ENCODE peak calls at places on chromosomes 5 and 9, in six cellular contexts. A, M, J, H, E and X are unnamed samples.
A peak's percentile ranks its signal among the peaks of the same experiment; 100 is the strongest.

GRCh38 chr5:52777186-52777585 is 10.5 kb upstream of the ITGA1 start:
- DNase-seq in A (no peak), M (no peak), J (no peak), H (no peak), E (no peak), X (no peak)

GRCh38 chr9:98998441-98999151 is 54.9 kb downstream of the COL15A1 start:
- DNase-seq in A (peak; percentile 72), M (no peak), J (peak; percentile 82), H (no peak), E (peak; percentile 68), X (peak; percentile 47)

GRCh38 chr5:59065551-59065950 is 482.7 kb downstream of the RAB3C start:
- DNase-seq in A (no peak), M (no peak), J (no peak), H (no peak), E (no peak), X (no peak)

GRCh38 chr9:35538361-35539234 is 48.7 kb downstream of the RUSC2 start:
- DNase-seq in A (peak; percentile 82), M (no peak), J (no peak), H (no peak), E (peak; percentile 50), X (no peak)

GRCh38 chr9:136854113-136854841 is 2.1 kb downstream of the MAMDC4 start:
- DNase-seq in A (no peak), M (no peak), J (no peak), H (no peak), E (no peak), X (no peak)

GRCh38 chr9:98080346-98080745 is 23.8 kb downstream of the NANS start:
- DNase-seq in A (no peak), M (no peak), J (no peak), H (no peak), E (no peak), X (no peak)

GRCh38 chr9:83669067-83669466 is 38.7 kb downstream of the UBQLN1 start:
- DNase-seq in A (no peak), M (no peak), J (no peak), H (no peak), E (no peak), X (no peak)

GRCh38 chr9:34252670-34253459 is 74.0 kb downstream of the UBAP1 start:
- DNase-seq in A (peak; percentile 67), M (no peak), J (peak; percentile 66), H (no peak), E (peak; percentile 61), X (peak; percentile 61)

GRCh38 chr9:133008824-133009223 is 22.0 kb upstream of the GTF3C5 start:
- DNase-seq in A (no peak), M (no peak), J (peak; percentile 84), H (no peak), E (no peak), X (no peak)

GRCh38 chr9:744790-745456 is 96.6 kb upstream of the DMRT1 start:
- DNase-seq in A (no peak), M (no peak), J (no peak), H (peak; percentile 42), E (peak; percentile 53), X (no peak)

GRCh38 chr5:8845316-8845715 is 700.6 kb downstream of the SEMA5A start:
- DNase-seq in A (no peak), M (no peak), J (no peak), H (no peak), E (no peak), X (no peak)

GRCh38 chr9:73074176-73074708 is 77.4 kb upstream of the ANXA1 start:
- DNase-seq in A (no peak), M (no peak), J (no peak), H (no peak), E (no peak), X (no peak)

GRCh38 chr5:21685536-21685935 is 1167.6 kb downstream of the CDH12 start:
- DNase-seq in A (no peak), M (no peak), J (no peak), H (no peak), E (no peak), X (no peak)

GRCh38 chr5:178672635-178673034 is 45.8 kb upstream of the CLK4 start:
- DNase-seq in A (no peak), M (no peak), J (no peak), H (no peak), E (no peak), X (no peak)

GRCh38 chr5:59158165-59158564 is 575.3 kb downstream of the RAB3C start:
- DNase-seq in A (no peak), M (no peak), J (no peak), H (no peak), E (no peak), X (no peak)

GRCh38 chr5:172188893-172189692 is 1.1 kb upstream of the STK10 start:
- DNase-seq in A (no peak), M (no peak), J (no peak), H (no peak), E (no peak), X (no peak)

GRCh38 chr5:180176191-180176590 is 32.8 kb downstream of the RASGEF1C start:
- DNase-seq in A (no peak), M (no peak), J (no peak), H (no peak), E (no peak), X (no peak)

GRCh38 chr9:33143241-33143642 is 23.9 kb downstream of the B4GALT1 start:
- DNase-seq in A (no peak), M (no peak), J (no peak), H (no peak), E (no peak), X (no peak)

GRCh38 chr9:129617167-129617566 is 3.7 kb downstream of the C9orf50 start:
- DNase-seq in A (no peak), M (no peak), J (peak; percentile 19), H (no peak), E (no peak), X (no peak)

GRCh38 chr5:93035194-93035593 is 545.8 kb downstream of the NR2F1-AS1 start:
- DNase-seq in A (no peak), M (no peak), J (no peak), H (no peak), E (no peak), X (no peak)

GRCh38 chr5:125376059-125376641 is 629.7 kb upstream of the ZNF608 start:
- DNase-seq in A (no peak), M (no peak), J (no peak), H (no peak), E (no peak), X (no peak)

GRCh38 chr5:155260798-155261197 is 247.2 kb downstream of the KIF4B start:
- DNase-seq in A (no peak), M (no peak), J (peak; percentile 36), H (peak; percentile 61), E (no peak), X (no peak)

GRCh38 chr5:108696951-108697715 is 50.6 kb upstream of the FER start:
- DNase-seq in A (no peak), M (no peak), J (no peak), H (no peak), E (no peak), X (no peak)

GRCh38 chr5:147406636-147407035 is 103.2 kb downstream of the DPYSL3 start:
- DNase-seq in A (no peak), M (no peak), J (no peak), H (no peak), E (no peak), X (no peak)

GRCh38 chr5:78526049-78526525 is 122.5 kb downstream of the LHFPL2 start:
- DNase-seq in A (no peak), M (no peak), J (no peak), H (no peak), E (no peak), X (no peak)

GRCh38 chr9:36091028-36091953 is 45.2 kb upstream of the GLIPR2 start:
- DNase-seq in A (no peak), M (no peak), J (peak; percentile 6), H (no peak), E (no peak), X (no peak)

GRCh38 chr9:94142353-94142752 is 58.1 kb downstream of the PTPDC1 start:
- DNase-seq in A (no peak), M (no peak), J (no peak), H (no peak), E (no peak), X (no peak)

GRCh38 chr9:136607334-136607919 is 55.3 kb upstream of the EGFL7 start:
- DNase-seq in A (no peak), M (no peak), J (no peak), H (no peak), E (no peak), X (no peak)

GRCh38 chr5:53368966-53369605 is 111.3 kb upstream of the FST start:
- DNase-seq in A (no peak), M (no peak), J (peak; percentile 52), H (no peak), E (no peak), X (no peak)

GRCh38 chr5:79834420-79835219 is 145.0 kb downstream of the CMYA5 start:
- DNase-seq in A (no peak), M (no peak), J (no peak), H (no peak), E (no peak), X (no peak)

GRCh38 chr5:13809921-13810320 is 134.6 kb downstream of the DNAH5 start:
- DNase-seq in A (no peak), M (no peak), J (no peak), H (no peak), E (no peak), X (no peak)